ENCODE peak calls at places on chromosome 9, in nine cellular contexts. One of them, this sample, is unnamed.

GRCh38 chr9:132923346-132923902 is 21.0 kb downstream of the TSC1 start:
- DNase-seq in right atrium auricular region: no peak
- DNase-seq in CD8-positive, alpha-beta T cell: no peak
- DNase-seq in left lung: no peak
- DNase-seq in DND-41: no peak
- DNase-seq in MM.1S: no peak
- DNase-seq in fibroblast of lung: no peak
- DNase-seq in IMR-90: no peak
- DNase-seq in Peyer's patch: no peak
- DNase-seq in this sample: peak

GRCh38 chr9:126261584-126262356 is 64.9 kb upstream of the MVB12B start:
- DNase-seq in DND-41: no peak
- DNase-seq in right atrium auricular region: no peak
- DNase-seq in MM.1S: no peak
- DNase-seq in Peyer's patch: no peak
- DNase-seq in CD8-positive, alpha-beta T cell: no peak
- DNase-seq in fibroblast of lung: no peak
- DNase-seq in left lung: no peak
- DNase-seq in IMR-90: no peak
- DNase-seq in this sample: no peak

GRCh38 chr9:121239071-121239470 is 28.9 kb upstream of the GSN start:
- DNase-seq in left lung: no peak
- DNase-seq in fibroblast of lung: peak
- DNase-seq in right atrium auricular region: no peak
- DNase-seq in DND-41: no peak
- DNase-seq in IMR-90: peak
- DNase-seq in CD8-positive, alpha-beta T cell: no peak
- DNase-seq in MM.1S: no peak
- DNase-seq in Peyer's patch: no peak
- DNase-seq in this sample: no peak

GRCh38 chr9:109735796-109736195 is 44.2 kb upstream of the PALM2AKAP2 start:
- DNase-seq in DND-41: no peak
- DNase-seq in fibroblast of lung: no peak
- DNase-seq in right atrium auricular region: no peak
- DNase-seq in left lung: no peak
- DNase-seq in CD8-positive, alpha-beta T cell: no peak
- DNase-seq in Peyer's patch: no peak
- DNase-seq in MM.1S: no peak
- DNase-seq in IMR-90: no peak
- DNase-seq in this sample: no peak

GRCh38 chr9:133054966-133055365 is 6.8 kb upstream of the CEL start:
- DNase-seq in right atrium auricular region: peak
- DNase-seq in DND-41: no peak
- DNase-seq in Peyer's patch: no peak
- DNase-seq in MM.1S: no peak
- DNase-seq in left lung: no peak
- DNase-seq in IMR-90: peak
- DNase-seq in fibroblast of lung: peak
- DNase-seq in CD8-positive, alpha-beta T cell: no peak
- DNase-seq in this sample: no peak

GRCh38 chr9:121876658-121877271 is 216.3 kb downstream of the TTLL11 start:
- DNase-seq in fibroblast of lung: peak
- DNase-seq in Peyer's patch: no peak
- DNase-seq in CD8-positive, alpha-beta T cell: no peak
- DNase-seq in DND-41: no peak
- DNase-seq in left lung: no peak
- DNase-seq in MM.1S: no peak
- DNase-seq in right atrium auricular region: no peak
- DNase-seq in IMR-90: peak
- DNase-seq in this sample: peak

GRCh38 chr9:7209051-7209450 is 451.3 kb downstream of the KDM4C start:
- DNase-seq in left lung: no peak
- DNase-seq in CD8-positive, alpha-beta T cell: no peak
- DNase-seq in Peyer's patch: no peak
- DNase-seq in fibroblast of lung: no peak
- DNase-seq in right atrium auricular region: no peak
- DNase-seq in MM.1S: no peak
- DNase-seq in DND-41: no peak
- DNase-seq in IMR-90: no peak
- DNase-seq in this sample: no peak

GRCh38 chr9:2017209-2017458 is 2.0 kb downstream of the SMARCA2 start:
- DNase-seq in right atrium auricular region: no peak
- DNase-seq in CD8-positive, alpha-beta T cell: no peak
- DNase-seq in MM.1S: no peak
- DNase-seq in IMR-90: peak
- DNase-seq in DND-41: no peak
- DNase-seq in fibroblast of lung: no peak
- DNase-seq in left lung: no peak
- DNase-seq in Peyer's patch: no peak
- DNase-seq in this sample: no peak

GRCh38 chr9:136542246-136543041 is 3.4 kb downstream of the NOTCH1 start:
- DNase-seq in right atrium auricular region: no peak
- DNase-seq in DND-41: no peak
- DNase-seq in IMR-90: no peak
- DNase-seq in left lung: no peak
- DNase-seq in CD8-positive, alpha-beta T cell: no peak
- DNase-seq in fibroblast of lung: no peak
- DNase-seq in MM.1S: no peak
- DNase-seq in Peyer's patch: no peak
- DNase-seq in this sample: no peak

GRCh38 chr9:28841795-28842194 is 1268.5 kb upstream of the C9orf72 start:
- DNase-seq in Peyer's patch: no peak
- DNase-seq in right atrium auricular region: no peak
- DNase-seq in CD8-positive, alpha-beta T cell: no peak
- DNase-seq in MM.1S: peak
- DNase-seq in DND-41: no peak
- DNase-seq in IMR-90: no peak
- DNase-seq in left lung: no peak
- DNase-seq in fibroblast of lung: no peak
- DNase-seq in this sample: no peak

GRCh38 chr9:100167912-100168775 is 69.1 kb downstream of the INVS start:
- DNase-seq in Peyer's patch: no peak
- DNase-seq in left lung: no peak
- DNase-seq in DND-41: no peak
- DNase-seq in IMR-90: peak
- DNase-seq in CD8-positive, alpha-beta T cell: no peak
- DNase-seq in fibroblast of lung: peak
- DNase-seq in MM.1S: no peak
- DNase-seq in right atrium auricular region: no peak
- DNase-seq in this sample: no peak
- TF ChIP-seq CTCF in Peyer's patch: no peak
- TF ChIP-seq CTCF in left lung: no peak
- TF ChIP-seq CTCF in DND-41: no peak
- TF ChIP-seq CTCF in IMR-90: no peak
- TF ChIP-seq CTCF in CD8-positive, alpha-beta T cell: no peak
- TF ChIP-seq CTCF in fibroblast of lung: peak
- TF ChIP-seq CTCF in MM.1S: no peak
- TF ChIP-seq CTCF in right atrium auricular region: no peak
- TF ChIP-seq CTCF in this sample: no peak

DNA sequence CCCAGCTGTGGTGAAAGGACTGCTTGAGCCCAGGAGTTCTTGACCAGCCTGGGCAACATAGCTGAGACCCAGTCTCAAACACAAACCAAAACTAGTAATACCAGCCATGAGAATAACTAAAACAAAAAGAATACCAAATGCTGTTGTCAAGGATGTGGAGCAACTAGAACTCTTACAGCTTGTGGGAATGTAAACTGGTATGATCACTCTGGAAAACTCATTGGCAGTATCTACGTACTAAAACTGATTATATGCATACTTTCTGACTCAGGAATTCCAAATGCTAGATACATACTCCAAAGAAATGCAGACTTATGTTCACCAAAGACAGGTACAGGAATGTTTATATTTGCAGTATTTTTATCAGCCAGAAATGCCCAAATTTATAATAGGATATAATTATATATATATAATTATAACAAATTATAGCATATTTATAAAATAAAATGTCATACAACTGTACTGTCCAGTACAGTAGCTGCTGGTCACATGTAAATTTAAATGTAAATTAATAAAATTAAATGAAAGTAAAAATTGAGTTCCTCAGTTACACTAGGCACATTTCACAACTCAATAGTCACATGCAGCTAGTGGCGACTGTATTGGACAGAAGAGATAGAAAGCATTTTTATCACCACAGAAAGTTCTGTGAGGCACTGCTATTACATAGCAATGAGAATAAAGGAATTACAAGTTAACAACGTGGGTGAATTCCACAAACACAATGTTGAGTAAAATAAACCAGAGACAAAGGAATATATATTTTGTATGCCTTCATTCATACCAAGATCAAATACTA is 118.5 kb downstream of the GNAQ start:
- DNase-seq in DND-41: no peak
- DNase-seq in CD8-positive, alpha-beta T cell: no peak
- DNase-seq in right atrium auricular region: no peak
- DNase-seq in left lung: no peak
- DNase-seq in fibroblast of lung: peak
- DNase-seq in Peyer's patch: no peak
- DNase-seq in IMR-90: peak
- DNase-seq in MM.1S: no peak
- DNase-seq in this sample: no peak
- H3K27ac ChIP-seq in DND-41: peak
- H3K27ac ChIP-seq in CD8-positive, alpha-beta T cell: no peak
- H3K27ac ChIP-seq in right atrium auricular region: no peak
- H3K27ac ChIP-seq in left lung: no peak
- H3K27ac ChIP-seq in fibroblast of lung: no peak
- H3K27ac ChIP-seq in Peyer's patch: no peak
- H3K27ac ChIP-seq in IMR-90: no peak
- H3K27ac ChIP-seq in MM.1S: no peak
- H3K27ac ChIP-seq in this sample: no peak

GRCh38 chr9:77977210-77977611 is 54.4 kb downstream of the GNAQ start:
- DNase-seq in MM.1S: peak
- DNase-seq in CD8-positive, alpha-beta T cell: peak
- DNase-seq in right atrium auricular region: peak
- DNase-seq in left lung: peak
- DNase-seq in fibroblast of lung: peak
- DNase-seq in IMR-90: peak
- DNase-seq in Peyer's patch: no peak
- DNase-seq in DND-41: peak
- DNase-seq in this sample: no peak
- TF ChIP-seq CTCF in MM.1S: peak
- TF ChIP-seq CTCF in CD8-positive, alpha-beta T cell: no peak
- TF ChIP-seq CTCF in right atrium auricular region: peak
- TF ChIP-seq CTCF in left lung: peak
- TF ChIP-seq CTCF in fibroblast of lung: peak
- TF ChIP-seq CTCF in IMR-90: peak
- TF ChIP-seq CTCF in Peyer's patch: peak
- TF ChIP-seq CTCF in DND-41: peak
- TF ChIP-seq CTCF in this sample: no peak

DNA sequence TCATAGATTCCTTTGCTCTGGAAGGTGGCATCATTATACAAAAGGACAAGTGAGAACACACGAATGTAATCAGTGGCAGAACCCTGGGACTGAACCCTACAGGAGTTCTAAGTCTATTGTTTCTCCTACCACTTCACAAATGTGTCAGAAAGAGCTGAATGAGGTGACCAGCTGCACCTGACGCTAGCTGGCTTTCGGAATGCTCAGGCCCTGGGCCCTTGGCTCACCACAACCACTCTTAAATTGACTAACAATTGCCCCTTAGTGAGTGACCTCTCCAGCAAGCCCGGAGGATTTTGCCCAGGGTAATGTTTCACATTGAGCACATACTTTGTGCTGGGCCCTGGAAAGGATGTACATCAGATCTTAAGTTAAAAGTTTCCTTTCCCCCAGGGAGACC is 41.2 kb upstream of the ABCA1 start:
- DNase-seq in CD8-positive, alpha-beta T cell: no peak
- DNase-seq in Peyer's patch: no peak
- DNase-seq in left lung: no peak
- DNase-seq in DND-41: no peak
- DNase-seq in right atrium auricular region: no peak
- DNase-seq in fibroblast of lung: peak
- DNase-seq in MM.1S: no peak
- DNase-seq in IMR-90: no peak
- DNase-seq in this sample: no peak
- H3K27ac ChIP-seq in CD8-positive, alpha-beta T cell: no peak
- H3K27ac ChIP-seq in Peyer's patch: no peak
- H3K27ac ChIP-seq in left lung: peak
- H3K27ac ChIP-seq in DND-41: no peak
- H3K27ac ChIP-seq in right atrium auricular region: peak
- H3K27ac ChIP-seq in fibroblast of lung: peak
- H3K27ac ChIP-seq in MM.1S: no peak
- H3K27ac ChIP-seq in IMR-90: peak
- H3K27ac ChIP-seq in this sample: peak

GRCh38 chr9:83000765-83001164 is 62.2 kb downstream of the RASEF start:
- DNase-seq in right atrium auricular region: no peak
- DNase-seq in left lung: no peak
- DNase-seq in fibroblast of lung: no peak
- DNase-seq in Peyer's patch: no peak
- DNase-seq in IMR-90: no peak
- DNase-seq in DND-41: no peak
- DNase-seq in CD8-positive, alpha-beta T cell: no peak
- DNase-seq in MM.1S: no peak
- DNase-seq in this sample: no peak

GRCh38 chr9:82997471-82998140 is 65.3 kb downstream of the RASEF start:
- DNase-seq in left lung: no peak
- DNase-seq in IMR-90: no peak
- DNase-seq in right atrium auricular region: no peak
- DNase-seq in MM.1S: no peak
- DNase-seq in DND-41: no peak
- DNase-seq in CD8-positive, alpha-beta T cell: no peak
- DNase-seq in Peyer's patch: no peak
- DNase-seq in fibroblast of lung: no peak
- DNase-seq in this sample: no peak

GRCh38 chr9:82993856-82994605 is 68.9 kb downstream of the RASEF start:
- DNase-seq in left lung: no peak
- DNase-seq in fibroblast of lung: no peak
- DNase-seq in right atrium auricular region: no peak
- DNase-seq in CD8-positive, alpha-beta T cell: no peak
- DNase-seq in DND-41: no peak
- DNase-seq in IMR-90: no peak
- DNase-seq in MM.1S: no peak
- DNase-seq in Peyer's patch: no peak
- DNase-seq in this sample: no peak

GRCh38 chr9:82991684-82992083 is 71.3 kb downstream of the RASEF start:
- DNase-seq in fibroblast of lung: no peak
- DNase-seq in right atrium auricular region: no peak
- DNase-seq in MM.1S: no peak
- DNase-seq in Peyer's patch: no peak
- DNase-seq in CD8-positive, alpha-beta T cell: no peak
- DNase-seq in left lung: no peak
- DNase-seq in IMR-90: no peak
- DNase-seq in DND-41: no peak
- DNase-seq in this sample: no peak

DNA sequence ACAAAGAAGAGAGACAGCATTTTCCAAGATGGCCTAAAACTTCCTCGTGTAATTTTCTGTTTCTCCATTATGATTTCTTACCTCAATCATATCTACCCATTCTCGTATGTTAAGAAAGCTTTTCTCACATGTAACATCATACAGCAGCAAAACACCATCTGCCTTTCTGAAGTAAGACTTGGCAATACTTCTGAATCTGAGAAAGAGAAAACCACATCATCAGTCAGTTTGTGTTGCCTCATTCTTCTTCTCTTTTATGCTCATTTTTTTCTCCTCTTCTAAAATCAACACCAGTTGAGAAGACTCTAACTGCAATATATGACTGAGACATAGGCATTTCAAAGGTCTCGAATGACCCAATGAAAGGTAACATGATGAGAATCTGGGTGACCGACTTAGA is 66.0 kb downstream of the RASEF start:
- DNase-seq in fibroblast of lung: peak
- DNase-seq in left lung: no peak
- DNase-seq in DND-41: no peak
- DNase-seq in MM.1S: no peak
- DNase-seq in Peyer's patch: no peak
- DNase-seq in CD8-positive, alpha-beta T cell: no peak
- DNase-seq in right atrium auricular region: no peak
- DNase-seq in IMR-90: peak
- DNase-seq in this sample: no peak
- TF ChIP-seq CTCF in fibroblast of lung: no peak
- TF ChIP-seq CTCF in left lung: no peak
- TF ChIP-seq CTCF in DND-41: no peak
- TF ChIP-seq CTCF in MM.1S: no peak
- TF ChIP-seq CTCF in Peyer's patch: no peak
- TF ChIP-seq CTCF in CD8-positive, alpha-beta T cell: no peak
- TF ChIP-seq CTCF in right atrium auricular region: no peak
- TF ChIP-seq CTCF in IMR-90: no peak
- TF ChIP-seq CTCF in this sample: no peak